ENCODE peak calls at places on chromosomes 5 and 9, in ten cellular contexts. K, H, V, G, Y, I, F, Q, B and O are unnamed samples.

GRCh38 chr9:8694983-8695588 is 895.5 kb upstream of the DMAC1 start:
- DNase-seq in K (no peak), H (no peak), V (no peak), G (no peak), Y (no peak), I (no peak), F (no peak), Q (no peak), B (no peak), O (no peak)

GRCh38 chr9:107539427-107540154 is 50.0 kb upstream of the KLF4 start:
- DNase-seq in K (peak; percentile 38), H (no peak), V (peak; percentile 11), G (peak; percentile 15), Y (no peak), I (no peak), F (no peak), Q (peak; percentile 75), B (no peak), O (no peak)

GRCh38 chr9:117868594-117868993 is 164.4 kb downstream of the TLR4 start:
- DNase-seq in K (no peak), H (no peak), V (no peak), G (no peak), Y (no peak), I (no peak), F (no peak), Q (no peak), B (no peak), O (no peak)

GRCh38 chr9:84590706-84591105 is 78.8 kb upstream of the NTRK2 start:
- DNase-seq in K (no peak), H (no peak), V (no peak), G (no peak), Y (no peak), I (no peak), F (no peak), Q (no peak), B (no peak), O (no peak)

GRCh38 chr5:78293856-78294249 is 645 bp downstream of the AP3B1 start:
- DNase-seq in K (no peak), H (no peak), V (peak; percentile 16), G (peak; percentile 11), Y (peak; percentile 12), I (no peak), F (peak; percentile 25), Q (no peak), B (no peak), O (no peak)

GRCh38 chr9:4855861-4856260 is 63.1 kb downstream of the RCL1 start:
- DNase-seq in K (peak; percentile 30), H (no peak), V (peak; percentile 48), G (peak; percentile 25), Y (no peak), I (no peak), F (peak; percentile 62), Q (no peak), B (no peak), O (peak; percentile 17)

GRCh38 chr9:72464819-72465218 is 56.6 kb upstream of the TMC1 start:
- DNase-seq in K (no peak), H (no peak), V (no peak), G (no peak), Y (no peak), I (no peak), F (no peak), Q (no peak), B (no peak), O (no peak)

GRCh38 chr5:41924872-41925554 is at the start of gene FBXO4:
- DNase-seq in K (peak; percentile 92), H (peak; percentile 61), V (peak; percentile 80), G (peak; percentile 68), Y (peak; percentile 81), I (peak; percentile 93), F (peak; percentile 82), Q (peak; percentile 88), B (peak; percentile 84), O (peak; percentile 88)

GRCh38 chr9:86637515-86637914 is 283.3 kb upstream of the TUT7 start:
- DNase-seq in K (peak; percentile 52), H (no peak), V (peak; percentile 36), G (no peak), Y (no peak), I (no peak), F (peak; percentile 81), Q (no peak), B (peak; percentile 20), O (peak; percentile 24)

DNA sequence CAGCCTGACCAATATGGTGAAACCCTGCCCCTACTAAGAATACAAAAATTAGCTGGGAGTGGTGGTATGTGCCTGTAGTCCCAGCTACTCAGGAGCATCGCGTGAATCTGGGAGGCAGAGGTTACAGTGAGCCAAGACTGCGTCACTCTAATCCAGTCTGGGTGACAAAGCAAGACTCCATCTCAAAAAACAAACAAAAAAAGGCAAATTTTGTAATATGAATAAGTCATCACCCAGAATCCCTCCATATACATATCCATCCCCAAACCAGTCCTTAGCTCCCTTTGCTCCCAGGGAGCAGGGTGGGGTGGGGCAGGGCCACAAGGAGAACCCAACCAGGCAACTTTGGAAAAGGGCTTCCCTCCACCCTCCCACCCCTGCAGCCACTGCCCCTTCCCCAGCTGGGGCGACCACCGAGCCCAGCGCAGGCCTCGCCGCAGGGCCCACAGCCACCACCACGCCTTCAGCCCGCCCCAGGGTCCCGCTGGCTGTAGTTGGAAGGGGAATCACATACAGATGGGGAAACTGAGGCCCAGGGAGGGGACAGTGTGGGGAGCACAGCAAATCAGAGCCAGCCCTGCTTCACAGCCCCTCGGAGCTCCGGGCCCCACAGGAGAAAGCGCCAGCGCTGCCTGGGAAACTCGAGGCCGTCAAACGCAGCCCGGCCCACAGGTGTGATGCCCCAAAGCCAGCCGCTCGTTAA is 7.8 kb downstream of the NOTCH1 start:
- DNase-seq in K (no peak), H (no peak), V (peak; percentile 23), G (no peak), Y (no peak), I (no peak), F (no peak), Q (no peak), B (no peak), O (no peak)
- H3K4me3 ChIP-seq in K (no peak overlapping the region), H (no peak overlapping the region), V (no peak overlapping the region), G (no peak overlapping the region), Y (peak overlapping the region; percentile 48), I (peak overlapping the region; percentile 78), F (no peak overlapping the region), Q (no peak overlapping the region), B (no peak overlapping the region), O (no peak overlapping the region)

DNA sequence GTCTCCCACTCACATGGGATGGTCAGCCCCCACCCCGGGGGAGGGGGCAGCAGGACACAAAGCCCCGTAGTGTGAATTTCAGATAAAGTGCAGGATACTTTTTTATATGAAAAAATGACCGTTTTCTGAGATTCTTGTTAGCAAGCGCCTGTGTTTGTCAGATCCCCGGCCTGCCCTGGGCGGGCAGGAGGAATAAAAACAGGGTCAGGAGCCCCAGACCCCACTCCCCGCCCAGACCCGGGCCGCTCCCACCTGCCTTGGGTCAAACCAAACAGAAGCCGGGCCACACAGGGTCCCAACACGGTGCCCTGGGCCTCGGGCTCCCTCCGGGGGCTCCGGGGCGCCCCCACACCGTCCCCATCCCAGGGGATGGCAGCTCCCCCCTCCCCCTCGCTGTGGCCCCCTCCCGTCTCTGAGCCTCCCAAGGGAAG is 13.5 kb upstream of the NRARP start:
- DNase-seq in K (no peak), H (no peak), V (no peak), G (no peak), Y (no peak), I (peak; percentile 42), F (no peak), Q (no peak), B (peak; percentile 14), O (peak; percentile 16)
- H3K4me3 ChIP-seq in K (no peak overlapping the region), H (no peak overlapping the region), V (no peak overlapping the region), G (no peak overlapping the region), Y (no peak overlapping the region), I (no peak overlapping the region), F (no peak overlapping the region), Q (no peak overlapping the region), B (peak overlapping the region; percentile 45), O (no peak overlapping the region)

GRCh38 chr5:149641000-149641576 is 59.8 kb downstream of the ARHGEF37 start:
- DNase-seq in K (peak; percentile 43), H (no peak), V (peak; percentile 32), G (no peak), Y (no peak), I (no peak), F (peak; percentile 84), Q (no peak), B (peak; percentile 33), O (peak; percentile 26)

GRCh38 chr5:149641600-149641999 is 60.3 kb downstream of the ARHGEF37 start:
- DNase-seq in K (no peak), H (no peak), V (no peak), G (no peak), Y (no peak), I (no peak), F (no peak), Q (no peak), B (no peak), O (no peak)

GRCh38 chr5:149639718-149640117 is 58.4 kb downstream of the ARHGEF37 start:
- DNase-seq in K (no peak), H (no peak), V (no peak), G (no peak), Y (no peak), I (no peak), F (no peak), Q (no peak), B (no peak), O (no peak)

GRCh38 chr5:149638546-149639241 is 57.4 kb downstream of the ARHGEF37 start:
- DNase-seq in K (no peak), H (no peak), V (no peak), G (no peak), Y (no peak), I (no peak), F (no peak), Q (no peak), B (no peak), O (no peak)

DNA sequence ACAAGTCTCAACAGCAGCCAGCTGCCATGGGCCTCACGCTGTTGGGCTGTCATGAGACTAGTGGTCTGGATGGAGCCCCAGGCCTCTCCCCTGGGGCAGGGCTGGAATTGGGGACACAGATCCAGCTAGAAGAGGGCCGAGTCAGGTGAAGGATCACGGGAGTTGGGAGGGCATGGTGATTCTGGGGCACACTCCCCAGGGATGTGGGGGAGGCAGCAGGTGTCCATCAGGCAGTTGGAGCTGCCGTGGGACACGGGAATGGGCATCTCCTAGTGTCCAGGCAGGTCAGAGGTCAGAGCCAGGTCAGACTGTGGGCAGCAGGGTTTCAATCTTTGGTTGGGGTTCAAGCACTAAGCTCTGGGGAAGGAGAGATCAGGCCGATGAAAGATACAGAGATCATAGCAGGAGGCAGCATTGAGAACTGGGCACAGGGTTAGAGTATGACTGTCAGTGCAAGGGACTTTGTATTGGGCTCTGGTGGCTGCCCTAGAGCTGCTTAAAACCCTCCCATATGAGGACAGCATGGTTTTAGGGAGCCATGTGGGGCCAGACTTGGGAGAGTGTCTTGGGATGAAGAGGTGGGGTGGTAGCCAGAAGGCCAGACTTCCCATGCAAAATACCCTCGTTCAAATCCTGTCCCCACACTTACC is 59.2 kb downstream of the ARHGEF37 start:
- DNase-seq in K (no peak), H (no peak), V (no peak), G (no peak), Y (no peak), I (no peak), F (no peak), Q (no peak), B (no peak), O (no peak)
- H3K4me3 ChIP-seq in K (no peak overlapping the region), H (no peak overlapping the region), V (no peak overlapping the region), G (no peak overlapping the region), Y (no peak overlapping the region), I (no peak overlapping the region), F (no peak overlapping the region), Q (no peak overlapping the region), B (no peak overlapping the region), O (no peak overlapping the region)

DNA sequence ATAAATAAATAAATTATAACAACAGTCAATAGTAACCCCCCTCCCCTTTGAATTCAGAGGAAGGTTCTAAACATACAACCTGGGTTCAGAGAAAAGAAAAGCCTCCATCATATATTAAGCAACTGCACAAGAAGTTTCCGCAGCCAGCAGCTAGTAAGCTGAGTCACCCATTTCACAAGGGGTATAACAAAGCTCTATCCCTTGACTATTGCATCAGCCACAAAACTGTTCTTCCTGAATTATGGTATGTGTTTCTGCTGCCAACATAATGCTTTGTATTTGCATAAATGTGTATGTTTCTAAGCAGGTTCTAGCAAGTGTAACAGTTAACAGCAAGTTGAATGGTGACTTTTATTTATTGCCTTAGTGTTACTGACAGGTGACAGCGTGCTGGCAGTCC is 6.8 kb upstream of the CEP120 start:
- DNase-seq in K (peak; percentile 69), H (peak; percentile 23), V (peak; percentile 96), G (peak; percentile 91), Y (no peak), I (no peak), F (peak; percentile 96), Q (no peak), B (peak; percentile 68), O (no peak)
- H3K4me3 ChIP-seq in K (no peak overlapping the region), H (no peak overlapping the region), V (no peak overlapping the region), G (no peak overlapping the region), Y (no peak overlapping the region), I (no peak overlapping the region), F (no peak overlapping the region), Q (no peak overlapping the region), B (no peak overlapping the region), O (no peak overlapping the region)